ENCODE peak calls at places on chromosomes 6 and 20, in seven cellular contexts. One of them, this sample, is unnamed.

GRCh38 chr6:27176096-27176495 is 71.4 kb upstream of the PRSS16 start:
- DNase-seq in MM.1S: no peak
- DNase-seq in heart right ventricle: no peak
- DNase-seq in PC-9: no peak
- DNase-seq in body of pancreas: no peak
- DNase-seq in transverse colon: no peak
- DNase-seq in cardiac muscle cell: peak; percentile 40
- DNase-seq in this sample: no peak

GRCh38 chr6:35048631-35049083 is 92.5 kb downstream of the TCP11 start:
- DNase-seq in MM.1S: peak; percentile 87
- DNase-seq in heart right ventricle: no peak
- DNase-seq in PC-9: no peak
- DNase-seq in body of pancreas: peak; percentile 75
- DNase-seq in transverse colon: peak; percentile 50
- DNase-seq in cardiac muscle cell: peak; percentile 86
- DNase-seq in this sample: no peak

GRCh38 chr6:13932785-13933184 is 8.0 kb downstream of the RNF182 start:
- DNase-seq in MM.1S: no peak
- DNase-seq in heart right ventricle: no peak
- DNase-seq in PC-9: no peak
- DNase-seq in body of pancreas: no peak
- DNase-seq in transverse colon: no peak
- DNase-seq in cardiac muscle cell: no peak
- DNase-seq in this sample: no peak

GRCh38 chr6:31614075-31614619 is 887 bp upstream of the AIF1 start:
- DNase-seq in MM.1S: peak; percentile 44
- DNase-seq in heart right ventricle: no peak
- DNase-seq in PC-9: no peak
- DNase-seq in body of pancreas: peak; percentile 18
- DNase-seq in transverse colon: no peak
- DNase-seq in cardiac muscle cell: no peak
- DNase-seq in this sample: no peak

GRCh38 chr6:109121411-109121810 is 26.1 kb downstream of the CEP57L1 start:
- DNase-seq in MM.1S: no peak
- DNase-seq in heart right ventricle: no peak
- DNase-seq in PC-9: no peak
- DNase-seq in body of pancreas: no peak
- DNase-seq in transverse colon: no peak
- DNase-seq in cardiac muscle cell: peak; percentile 14
- DNase-seq in this sample: no peak

GRCh38 chr6:149864578-149865535 is 698 bp upstream of the LRP11 start:
- DNase-seq in MM.1S: peak; percentile 53
- DNase-seq in heart right ventricle: no peak
- DNase-seq in PC-9: no peak
- DNase-seq in body of pancreas: peak; percentile 68
- DNase-seq in transverse colon: no peak
- DNase-seq in cardiac muscle cell: peak; percentile 76
- DNase-seq in this sample: no peak

GRCh38 chr6:1952726-1953360 is 292.6 kb downstream of the GMDS start:
- DNase-seq in MM.1S: no peak
- DNase-seq in heart right ventricle: no peak
- DNase-seq in PC-9: peak; percentile 69
- DNase-seq in body of pancreas: no peak
- DNase-seq in transverse colon: no peak
- DNase-seq in cardiac muscle cell: peak; percentile 88
- DNase-seq in this sample: peak; percentile 51

GRCh38 chr6:21634582-21634981 is 41.0 kb downstream of the SOX4 start:
- DNase-seq in MM.1S: no peak
- DNase-seq in heart right ventricle: no peak
- DNase-seq in PC-9: no peak
- DNase-seq in body of pancreas: peak; percentile 23
- DNase-seq in transverse colon: no peak
- DNase-seq in cardiac muscle cell: peak; percentile 95
- DNase-seq in this sample: no peak

GRCh38 chr6:9250852-9251251 is 815.5 kb upstream of the SLC35B3 start:
- DNase-seq in MM.1S: peak; percentile 69
- DNase-seq in heart right ventricle: no peak
- DNase-seq in PC-9: peak; percentile 67
- DNase-seq in body of pancreas: peak; percentile 53
- DNase-seq in transverse colon: peak; percentile 12
- DNase-seq in cardiac muscle cell: peak; percentile 63
- DNase-seq in this sample: no peak

GRCh38 chr20:19683168-19683567 is 74.9 kb upstream of the RIN2 start:
- DNase-seq in MM.1S: no peak
- DNase-seq in heart right ventricle: no peak
- DNase-seq in PC-9: no peak
- DNase-seq in body of pancreas: no peak
- DNase-seq in transverse colon: no peak
- DNase-seq in cardiac muscle cell: no peak
- DNase-seq in this sample: no peak

GRCh38 chr6:54617730-54618129 is 228.8 kb upstream of the FAM83B start:
- DNase-seq in MM.1S: no peak
- DNase-seq in heart right ventricle: no peak
- DNase-seq in PC-9: no peak
- DNase-seq in body of pancreas: no peak
- DNase-seq in transverse colon: no peak
- DNase-seq in cardiac muscle cell: peak; percentile 76
- DNase-seq in this sample: no peak

GRCh38 chr20:19934792-19935491 is 82.2 kb upstream of the NAA20 start:
- DNase-seq in MM.1S: peak; percentile 47
- DNase-seq in heart right ventricle: peak; percentile 51
- DNase-seq in PC-9: peak; percentile 62
- DNase-seq in body of pancreas: peak; percentile 75
- DNase-seq in transverse colon: peak; percentile 75
- DNase-seq in cardiac muscle cell: no peak
- DNase-seq in this sample: no peak

GRCh38 chr6:106122306-106122940 is 36.3 kb downstream of the PRDM1 start:
- DNase-seq in MM.1S: no peak
- DNase-seq in heart right ventricle: no peak
- DNase-seq in PC-9: no peak
- DNase-seq in body of pancreas: no peak
- DNase-seq in transverse colon: no peak
- DNase-seq in cardiac muscle cell: no peak
- DNase-seq in this sample: no peak

GRCh38 chr6:52352239-52353008 is 9.5 kb upstream of the PAQR8 start:
- DNase-seq in MM.1S: peak; percentile 37
- DNase-seq in heart right ventricle: no peak
- DNase-seq in PC-9: peak; percentile 75
- DNase-seq in body of pancreas: peak; percentile 62
- DNase-seq in transverse colon: peak; percentile 41
- DNase-seq in cardiac muscle cell: peak; percentile 89
- DNase-seq in this sample: no peak

GRCh38 chr6:148177589-148178233 is 164.9 kb upstream of the SASH1 start:
- DNase-seq in MM.1S: no peak
- DNase-seq in heart right ventricle: peak; percentile 75
- DNase-seq in PC-9: no peak
- DNase-seq in body of pancreas: peak; percentile 62
- DNase-seq in transverse colon: peak; percentile 70
- DNase-seq in cardiac muscle cell: peak; percentile 79
- DNase-seq in this sample: peak; percentile 75

GRCh38 chr20:4082406-4083102 is 67.2 kb upstream of the RNF24 start:
- DNase-seq in MM.1S: peak; percentile 74
- DNase-seq in heart right ventricle: peak; percentile 44
- DNase-seq in PC-9: peak; percentile 37
- DNase-seq in body of pancreas: peak; percentile 68
- DNase-seq in transverse colon: peak; percentile 32
- DNase-seq in cardiac muscle cell: peak; percentile 93
- DNase-seq in this sample: no peak

GRCh38 chr6:133804263-133804662 is 84.7 kb upstream of the TCF21 start:
- DNase-seq in MM.1S: no peak
- DNase-seq in heart right ventricle: no peak
- DNase-seq in PC-9: no peak
- DNase-seq in body of pancreas: peak; percentile 6
- DNase-seq in transverse colon: no peak
- DNase-seq in cardiac muscle cell: peak; percentile 88
- DNase-seq in this sample: no peak

DNA sequence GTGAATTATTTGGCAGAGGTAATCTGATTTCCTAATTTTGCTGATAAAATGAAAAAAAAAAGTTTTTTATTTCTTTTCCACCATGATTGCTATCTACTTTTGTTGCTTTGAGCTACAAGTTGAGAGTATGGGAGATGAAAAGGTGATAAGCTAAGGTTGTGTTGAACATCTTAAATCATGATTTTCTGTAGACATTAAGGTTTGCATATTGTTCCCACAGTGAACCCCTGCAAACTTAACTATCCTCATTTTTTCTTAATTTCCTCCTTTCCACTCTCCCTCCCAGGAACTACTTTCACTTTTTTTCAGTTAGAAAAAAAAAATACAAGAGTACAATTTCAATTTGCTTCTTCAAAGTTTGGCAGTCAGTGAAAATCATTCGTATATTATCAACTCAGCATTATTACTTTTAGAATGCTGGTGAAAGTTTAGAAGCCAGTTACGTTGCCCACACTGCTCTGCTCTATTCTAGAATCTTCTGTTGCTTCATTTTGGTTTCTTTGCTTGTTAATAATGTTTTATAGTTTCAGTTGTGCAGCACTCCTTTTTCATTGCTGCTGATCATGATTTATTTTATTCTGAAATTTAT is 673.8 kb upstream of the CITED2 start:
- DNase-seq in MM.1S: no peak
- DNase-seq in heart right ventricle: no peak
- DNase-seq in PC-9: no peak
- DNase-seq in body of pancreas: no peak
- DNase-seq in transverse colon: no peak
- DNase-seq in cardiac muscle cell: no peak
- DNase-seq in this sample: no peak
- H3K4me1 ChIP-seq in MM.1S: no peaks in the 10 kb centered on the region
- H3K4me1 ChIP-seq in heart right ventricle: peaks cover 16% of the 10 kb centered on the region
- H3K4me1 ChIP-seq in PC-9: peaks cover 31% of the 10 kb centered on the region
- H3K4me1 ChIP-seq in body of pancreas: no peaks in the 10 kb centered on the region
- H3K4me1 ChIP-seq in transverse colon: no peaks in the 10 kb centered on the region
- H3K4me1 ChIP-seq in cardiac muscle cell: peaks cover 15% of the 10 kb centered on the region
- H3K4me1 ChIP-seq in this sample: peaks cover 3% of the 10 kb centered on the region

GRCh38 chr6:74574794-74575193 is 631.1 kb downstream of the COL12A1 start:
- DNase-seq in MM.1S: peak; percentile 18
- DNase-seq in heart right ventricle: no peak
- DNase-seq in PC-9: no peak
- DNase-seq in body of pancreas: no peak
- DNase-seq in transverse colon: no peak
- DNase-seq in cardiac muscle cell: peak; percentile 61
- DNase-seq in this sample: no peak

GRCh38 chr6:74567891-74568290 is 638.0 kb downstream of the COL12A1 start:
- DNase-seq in MM.1S: no peak
- DNase-seq in heart right ventricle: no peak
- DNase-seq in PC-9: no peak
- DNase-seq in body of pancreas: no peak
- DNase-seq in transverse colon: no peak
- DNase-seq in cardiac muscle cell: no peak
- DNase-seq in this sample: no peak

GRCh38 chr6:74573613-74574012 is 632.2 kb downstream of the COL12A1 start:
- DNase-seq in MM.1S: no peak
- DNase-seq in heart right ventricle: no peak
- DNase-seq in PC-9: no peak
- DNase-seq in body of pancreas: no peak
- DNase-seq in transverse colon: no peak
- DNase-seq in cardiac muscle cell: no peak
- DNase-seq in this sample: no peak

GRCh38 chr6:74568851-74569250 is 637.0 kb downstream of the COL12A1 start:
- DNase-seq in MM.1S: no peak
- DNase-seq in heart right ventricle: no peak
- DNase-seq in PC-9: no peak
- DNase-seq in body of pancreas: no peak
- DNase-seq in transverse colon: no peak
- DNase-seq in cardiac muscle cell: peak; percentile 72
- DNase-seq in this sample: no peak

DNA sequence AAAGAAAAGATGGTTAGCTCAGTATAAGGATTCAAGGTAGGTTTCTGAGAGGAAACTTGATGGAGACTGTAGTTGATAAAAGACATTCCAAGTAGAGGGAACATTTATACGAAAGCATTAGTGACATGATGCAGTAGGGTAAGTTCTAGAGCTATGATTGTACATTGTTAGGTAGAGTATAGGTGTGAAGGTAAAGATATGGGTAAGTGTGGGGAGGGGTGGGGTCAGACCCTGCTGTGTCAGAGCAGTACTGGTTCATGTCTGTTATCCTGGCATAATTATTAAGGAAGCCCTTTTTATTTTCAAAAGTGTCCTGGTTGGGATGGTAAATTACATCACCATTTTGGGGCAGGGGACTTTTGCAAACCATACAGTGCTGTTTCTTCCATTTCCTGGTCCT is 635.8 kb downstream of the COL12A1 start:
- DNase-seq in MM.1S: no peak
- DNase-seq in heart right ventricle: no peak
- DNase-seq in PC-9: no peak
- DNase-seq in body of pancreas: no peak
- DNase-seq in transverse colon: no peak
- DNase-seq in cardiac muscle cell: no peak
- DNase-seq in this sample: no peak
- H3K27ac ChIP-seq in MM.1S: no peak overlapping the region
- H3K27ac ChIP-seq in heart right ventricle: no peak overlapping the region
- H3K27ac ChIP-seq in PC-9: no peak overlapping the region
- H3K27ac ChIP-seq in body of pancreas: no peak overlapping the region
- H3K27ac ChIP-seq in transverse colon: no peak overlapping the region
- H3K27ac ChIP-seq in cardiac muscle cell: no peak overlapping the region
- H3K27ac ChIP-seq in this sample: no peak overlapping the region

GRCh38 chr6:123909989-123910388 is 106.3 kb downstream of the NKAIN2 start:
- DNase-seq in MM.1S: no peak
- DNase-seq in heart right ventricle: no peak
- DNase-seq in PC-9: no peak
- DNase-seq in body of pancreas: no peak
- DNase-seq in transverse colon: no peak
- DNase-seq in cardiac muscle cell: no peak
- DNase-seq in this sample: no peak
- H3K27me3 ChIP-seq in MM.1S: no peaks in the 10 kb centered on the region
- H3K27me3 ChIP-seq in heart right ventricle: no peaks in the 10 kb centered on the region
- H3K27me3 ChIP-seq in PC-9: no peaks in the 10 kb centered on the region
- H3K27me3 ChIP-seq in body of pancreas: no peaks in the 10 kb centered on the region
- H3K27me3 ChIP-seq in transverse colon: no peaks in the 10 kb centered on the region
- H3K27me3 ChIP-seq in cardiac muscle cell: peaks cover 20% of the 10 kb centered on the region
- H3K27me3 ChIP-seq in this sample: no peaks in the 10 kb centered on the region

GRCh38 chr20:48719598-48720255 is 108.1 kb downstream of the PREX1 start:
- DNase-seq in MM.1S: no peak
- DNase-seq in heart right ventricle: no peak
- DNase-seq in PC-9: no peak
- DNase-seq in body of pancreas: no peak
- DNase-seq in transverse colon: no peak
- DNase-seq in cardiac muscle cell: no peak
- DNase-seq in this sample: no peak
- H3K4me1 ChIP-seq in MM.1S: no peaks in the 10 kb centered on the region
- H3K4me1 ChIP-seq in heart right ventricle: peaks cover 40% of the 10 kb centered on the region
- H3K4me1 ChIP-seq in PC-9: no peaks in the 10 kb centered on the region
- H3K4me1 ChIP-seq in body of pancreas: peaks cover 15% of the 10 kb centered on the region
- H3K4me1 ChIP-seq in transverse colon: peaks cover 5% of the 10 kb centered on the region
- H3K4me1 ChIP-seq in cardiac muscle cell: no peaks in the 10 kb centered on the region
- H3K4me1 ChIP-seq in this sample: peaks cover 6% of the 10 kb centered on the region

GRCh38 chr6:137282253-137282652 is 63.1 kb upstream of the IFNGR1 start:
- DNase-seq in MM.1S: no peak
- DNase-seq in heart right ventricle: no peak
- DNase-seq in PC-9: no peak
- DNase-seq in body of pancreas: peak; percentile 23
- DNase-seq in transverse colon: no peak
- DNase-seq in cardiac muscle cell: no peak
- DNase-seq in this sample: no peak
- H3K27ac ChIP-seq in MM.1S: no peak overlapping the region
- H3K27ac ChIP-seq in heart right ventricle: no peak overlapping the region
- H3K27ac ChIP-seq in PC-9: no peak overlapping the region
- H3K27ac ChIP-seq in body of pancreas: no peak overlapping the region
- H3K27ac ChIP-seq in transverse colon: no peak overlapping the region
- H3K27ac ChIP-seq in cardiac muscle cell: no peak overlapping the region
- H3K27ac ChIP-seq in this sample: no peak overlapping the region

GRCh38 chr6:159056003-159056402 is 11.2 kb upstream of the TAGAP start:
- DNase-seq in MM.1S: no peak
- DNase-seq in heart right ventricle: no peak
- DNase-seq in PC-9: no peak
- DNase-seq in body of pancreas: no peak
- DNase-seq in transverse colon: no peak
- DNase-seq in cardiac muscle cell: no peak
- DNase-seq in this sample: no peak
- H3K27me3 ChIP-seq in MM.1S: no peaks in the 10 kb centered on the region
- H3K27me3 ChIP-seq in heart right ventricle: peaks cover 17% of the 10 kb centered on the region
- H3K27me3 ChIP-seq in PC-9: peaks cover 68% of the 10 kb centered on the region
- H3K27me3 ChIP-seq in body of pancreas: no peaks in the 10 kb centered on the region
- H3K27me3 ChIP-seq in transverse colon: no peaks in the 10 kb centered on the region
- H3K27me3 ChIP-seq in cardiac muscle cell: no peaks in the 10 kb centered on the region
- H3K27me3 ChIP-seq in this sample: peaks cover 2% of the 10 kb centered on the region

This sample was measured in aorta.